ENCODE peak calls at places on chromosomes 1 and 21, in eight cellular contexts. X is effector memory CD4-positive, alpha-beta T cell; Q is adrenal gland; A is CD4-positive, CD25-positive, alpha-beta regulatory T cell; C is cardiac muscle cell; M is spleen; G is mammary epithelial cell; B is SJSA1. T is an unnamed sample. For H3K36me3, H3K9me3 and H3K27me3, the result is how much of the 10 kb centered on the place peaks cover.

GRCh38 chr1:20093940-20094391 is 24.0 kb downstream of the PLA2G5 start:
- DNase-seq in B (no peak), X (no peak), Q (no peak), M (no peak), G (no peak), A (no peak), C (peak), T (no peak)

GRCh38 chr1:41713557-41714327 is 205.0 kb downstream of the HIVEP3 start:
- DNase-seq in B (peak), Q (no peak), X (no peak), C (peak), M (no peak), G (peak), A (no peak), T (peak)

GRCh38 chr21:18741954-18742353 is 338.4 kb upstream of the TMPRSS15 start:
- DNase-seq in M (no peak), C (no peak), Q (no peak), X (no peak), G (no peak), B (no peak), A (no peak), T (no peak)

GRCh38 chr1:147625274-147625986 is 44.9 kb downstream of the ACP6 start:
- DNase-seq in Q (no peak), A (no peak), G (no peak), C (no peak), X (no peak), M (no peak), B (no peak), T (no peak)

GRCh38 chr1:115145221-115145620 is 55.9 kb upstream of the TSPAN2 start:
- DNase-seq in M (no peak), C (no peak), G (no peak), Q (no peak), B (peak), X (no peak), A (no peak), T (no peak)

GRCh38 chr1:152111515-152111968 is 3.7 kb downstream of the TCHH start:
- DNase-seq in M (peak), C (peak), X (no peak), B (peak), A (no peak), G (peak), Q (no peak), T (peak)

GRCh38 chr1:176110203-176110602 is 96.9 kb downstream of the COP1 start:
- DNase-seq in C (no peak), A (no peak), G (no peak), Q (no peak), X (no peak), M (no peak), B (no peak), T (no peak)

GRCh38 chr1:63717511-63718120 is 56.2 kb upstream of the ROR1 start:
- DNase-seq in A (no peak), G (no peak), X (no peak), B (no peak), M (no peak), C (no peak), Q (no peak), T (no peak)

GRCh38 chr1:6273380-6273891 is 12.5 kb upstream of the GPR153 start:
- DNase-seq in G (peak), Q (no peak), X (no peak), B (no peak), M (no peak), C (peak), A (no peak), T (peak)

GRCh38 chr1:69055223-69055622 is 512.5 kb upstream of the LRRC7 start:
- DNase-seq in Q (no peak), B (no peak), A (no peak), G (peak), C (no peak), X (no peak), M (no peak), T (no peak)

GRCh38 chr1:192905049-192905448 is 96.2 kb downstream of the RGS2 start:
- DNase-seq in A (no peak), M (no peak), G (peak), X (no peak), B (no peak), C (peak), Q (no peak), T (no peak)

GRCh38 chr1:76125441-76126215 is 51.1 kb downstream of the ST6GALNAC3 start:
- DNase-seq in C (no peak), B (no peak), M (no peak), A (no peak), Q (no peak), X (no peak), G (no peak), T (no peak)

GRCh38 chr1:16275591-16275990 is 38.6 kb upstream of the CPLANE2 start:
- DNase-seq in M (no peak), X (no peak), B (no peak), A (no peak), C (no peak), G (no peak), Q (no peak), T (no peak)

GRCh38 chr1:119702384-119702783 is 9.3 kb upstream of the PHGDH start:
- DNase-seq in A (no peak), C (peak), Q (no peak), X (no peak), G (peak), B (no peak), M (no peak), T (peak)

GRCh38 chr1:47708658-47709301 is 270.9 kb downstream of the FOXD2 start:
- DNase-seq in C (peak), G (no peak), X (no peak), Q (no peak), M (no peak), B (no peak), A (no peak), T (no peak)

GRCh38 chr1:26696191-26696644 is 403 bp downstream of the ARID1A start:
- DNase-seq in M (peak), X (no peak), B (no peak), A (peak), G (no peak), Q (no peak), C (no peak), T (no peak)

GRCh38 chr1:29249170-29249691 is 12.9 kb downstream of the PTPRU start:
- DNase-seq in M (peak), G (peak), Q (no peak), A (no peak), X (no peak), C (peak), B (peak), T (no peak)

GRCh38 chr1:47772960-47773682 is 224.1 kb downstream of the TRABD2B start:
- DNase-seq in G (no peak), B (no peak), C (no peak), A (no peak), Q (no peak), X (no peak), M (no peak), T (no peak)

GRCh38 chr1:198679535-198680173 is 40.8 kb downstream of the PTPRC start:
- DNase-seq in A (peak), C (no peak), B (no peak), Q (no peak), M (peak), X (peak), G (no peak), T (no peak)

GRCh38 chr1:214328770-214329455 is 48.0 kb downstream of the SMYD2 start:
- DNase-seq in M (peak), C (peak), A (peak), B (peak), Q (peak), G (peak), X (peak), T (peak)

GRCh38 chr1:46478721-46479485 is 10.7 kb upstream of the DMBX1 start:
- DNase-seq in B (no peak), C (no peak), G (no peak), X (no peak), A (no peak), Q (no peak), M (peak), T (no peak)

GRCh38 chr1:198529414-198529813 is 11.1 kb downstream of the ATP6V1G3 start:
- DNase-seq in Q (no peak), X (no peak), G (no peak), A (no peak), C (peak), B (no peak), M (no peak), T (no peak)

GRCh38 chr1:160030657-160031367 is 978 bp downstream of the PIGM start:
- DNase-seq in M (no peak), B (no peak), C (no peak), G (peak), Q (no peak), A (no peak), X (no peak), T (no peak)

GRCh38 chr1:53592521-53592982 is 133.4 kb downstream of the DMRTB1 start:
- DNase-seq in X (no peak), G (peak), A (no peak), Q (no peak), B (no peak), M (no peak), C (peak), T (no peak)

GRCh38 chr1:108117908-108118902 is 81.9 kb downstream of the SLC25A24 start:
- DNase-seq in X (no peak), G (no peak), Q (no peak), B (no peak), C (peak), A (no peak), M (no peak), T (peak)

GRCh38 chr1:31324093-31324492 is 27.3 kb downstream of the ZCCHC17 start:
- DNase-seq in G (no peak), A (no peak), C (no peak), B (no peak), Q (no peak), X (no peak), M (no peak), T (no peak)

GRCh38 chr1:145985502-145986439 is 10.6 kb downstream of the TXNIP start:
- DNase-seq in M (no peak), C (peak), Q (peak), X (no peak), A (no peak), B (peak), G (peak), T (peak)

GRCh38 chr21:21200939-21201610 is 202.9 kb downstream of the NCAM2 start:
- DNase-seq in X (no peak), Q (no peak), G (no peak), C (peak), M (no peak), A (no peak), B (peak), T (no peak)

GRCh38 chr1:55073187-55073916 is 34.0 kb downstream of the PCSK9 start:
- DNase-seq in G (no peak), B (no peak), M (no peak), X (no peak), C (no peak), A (no peak), Q (no peak), T (no peak)

GRCh38 chr21:23480591-23481270 is 2126.6 kb downstream of the MRPL39 start:
- DNase-seq in A (no peak), X (no peak), Q (no peak), M (no peak), B (no peak), C (no peak), G (no peak), T (no peak)

GRCh38 chr21:15741510-15741909 is 11.7 kb downstream of the USP25 start:
- DNase-seq in B (peak), G (peak), M (no peak), Q (no peak), A (no peak), X (no peak), C (peak), T (no peak)

GRCh38 chr1:14071581-14071980 is 371.6 kb downstream of the PRDM2 start:
- DNase-seq in X (no peak), C (no peak), Q (no peak), M (no peak), A (no peak), G (no peak), B (no peak), T (no peak)

GRCh38 chr1:160423966-160424365 is 23.6 kb downstream of the VANGL2 start:
- DNase-seq in X (no peak), Q (no peak), G (no peak), A (no peak), C (no peak), M (no peak), B (no peak), T (no peak)

GRCh38 chr1:21865943-21866628 is 54.0 kb downstream of the LDLRAD2 start:
- DNase-seq in A (no peak), X (no peak), B (no peak), C (no peak), G (no peak), Q (no peak), M (no peak), T (no peak)

GRCh38 chr1:61191140-61191720 is 108.9 kb downstream of the NFIA start:
- DNase-seq in A (no peak), Q (no peak), G (no peak), C (no peak), M (no peak), X (no peak), B (no peak), T (no peak)

GRCh38 chr1:208219659-208220282 is 24.4 kb downstream of the PLXNA2 start:
- DNase-seq in C (peak), B (peak), G (peak), M (no peak), A (no peak), Q (no peak), X (no peak), T (peak)

GRCh38 chr1:9250336-9250585 is 15.7 kb downstream of the H6PD start:
- DNase-seq in A (no peak), G (no peak), Q (no peak), B (no peak), M (no peak), X (no peak), C (peak), T (no peak)

GRCh38 chr1:154337253-154337894 is 12.0 kb downstream of the ATP8B2 start:
- DNase-seq in Q (no peak), A (no peak), B (no peak), M (no peak), X (no peak), C (no peak), G (no peak), T (no peak)
- H3K36me3 ChIP-seq in Q (under half), A (half or more), B (half or more), M (under half), X (under half), C (under half), G (under half), T (half or more)

DNA sequence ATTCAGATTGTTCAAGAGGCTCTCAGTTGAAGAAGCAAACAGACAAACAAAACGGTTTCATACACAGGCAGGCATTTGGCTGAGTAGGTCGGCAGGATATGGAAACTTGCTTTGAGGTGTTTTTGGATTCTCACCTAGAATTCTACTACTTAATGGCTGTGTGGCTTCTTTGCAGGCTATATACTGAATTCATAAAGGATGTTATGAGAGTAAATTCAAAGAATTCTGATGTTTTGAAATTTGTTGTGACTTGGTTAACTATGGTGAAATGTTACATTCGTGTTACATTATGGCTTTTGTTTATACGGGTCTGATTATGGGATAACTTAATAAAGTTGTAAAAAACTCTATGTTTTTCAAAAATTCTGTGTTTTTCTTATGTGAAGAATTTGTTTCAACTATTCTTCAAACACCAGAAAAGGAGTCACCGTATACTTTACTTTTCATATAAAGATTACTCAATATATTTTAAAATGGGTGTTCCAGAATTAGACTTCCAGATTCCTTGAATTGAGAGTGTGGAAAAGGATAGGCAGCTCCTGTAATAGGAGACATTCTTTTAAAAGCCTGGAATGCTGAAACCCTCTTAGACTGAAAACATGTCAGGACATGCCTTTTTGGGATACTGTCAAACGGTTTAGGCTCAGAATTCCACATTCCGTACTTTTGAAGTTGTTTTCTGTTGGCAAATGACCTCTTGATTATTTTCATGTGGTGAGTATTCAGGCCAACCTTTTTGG is 8.2 kb upstream of the IRF2BP2 start:
- DNase-seq in C (peak), M (no peak), B (peak), A (no peak), Q (no peak), G (peak), X (no peak), T (peak)
- H3K9me3 ChIP-seq in C (under half), M (under half), B (under half), A (under half), Q (under half), G (under half), X (under half), T (under half)

GRCh38 chr1:2441746-2442145 is 29.4 kb upstream of the PEX10 start:
- DNase-seq in X (no peak), G (no peak), M (no peak), Q (no peak), C (no peak), B (no peak), A (no peak), T (peak)

GRCh38 chr1:2438038-2438437 is 25.7 kb upstream of the PEX10 start:
- DNase-seq in A (no peak), B (no peak), G (no peak), Q (no peak), X (no peak), C (no peak), M (no peak), T (peak)

GRCh38 chr1:2438641-2439040 is 26.3 kb upstream of the PEX10 start:
- DNase-seq in M (no peak), Q (no peak), G (no peak), A (no peak), X (no peak), B (no peak), C (no peak), T (no peak)

GRCh38 chr1:2437617-2438016 is 25.3 kb upstream of the PEX10 start:
- DNase-seq in C (no peak), B (no peak), G (no peak), M (no peak), Q (no peak), A (no peak), X (no peak), T (no peak)

GRCh38 chr1:2439369-2439768 is 27.0 kb upstream of the PEX10 start:
- DNase-seq in M (no peak), Q (no peak), C (no peak), B (no peak), A (no peak), X (no peak), G (no peak), T (no peak)
- H3K27me3 ChIP-seq in M (under half), Q (under half), C (half or more), B (under half), A (under half), X (under half), G (under half), T (under half)

GRCh38 chr1:112231331-112231730 is 164.7 kb upstream of the CTTNBP2NL start:
- DNase-seq in X (no peak), A (no peak), M (no peak), C (no peak), G (no peak), B (no peak), Q (no peak), T (no peak)
- H3K36me3 ChIP-seq in X (under half), A (under half), M (under half), C (under half), G (under half), B (under half), Q (under half), T (under half)

DNA sequence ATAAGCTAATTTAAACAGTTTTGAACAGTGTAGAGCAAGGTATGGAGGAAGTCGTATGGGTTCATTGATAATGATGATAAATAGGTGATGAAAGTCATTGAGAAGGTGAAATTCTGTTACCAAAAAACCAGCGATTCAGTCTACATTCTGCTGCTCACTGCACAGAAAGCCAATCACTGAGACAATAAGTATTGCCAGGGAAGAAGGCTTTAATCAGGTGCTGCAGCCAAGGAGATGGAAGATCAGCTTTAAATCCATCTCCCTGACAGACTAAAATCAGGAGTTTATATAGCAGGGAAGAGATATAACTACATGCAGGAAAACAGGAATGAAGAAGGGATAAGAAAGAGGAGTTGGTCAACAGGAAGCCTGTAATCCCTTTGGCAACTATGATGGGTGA is 361.3 kb upstream of the C1orf174 start:
- DNase-seq in B (no peak), M (no peak), Q (no peak), X (no peak), C (no peak), A (no peak), G (no peak), T (no peak)
- H3K9me3 ChIP-seq in B (under half), M (under half), Q (under half), X (under half), C (under half), A (under half), G (under half), T (under half)

GRCh38 chr1:77562596-77563154 is 119.8 kb downstream of the ZZZ3 start:
- DNase-seq in B (no peak), M (no peak), G (peak), C (no peak), X (no peak), A (no peak), Q (no peak), T (no peak)

GRCh38 chr1:77560741-77561140 is 121.7 kb downstream of the ZZZ3 start:
- DNase-seq in B (no peak), Q (no peak), C (peak), A (no peak), G (no peak), X (no peak), M (no peak), T (peak)

DNA sequence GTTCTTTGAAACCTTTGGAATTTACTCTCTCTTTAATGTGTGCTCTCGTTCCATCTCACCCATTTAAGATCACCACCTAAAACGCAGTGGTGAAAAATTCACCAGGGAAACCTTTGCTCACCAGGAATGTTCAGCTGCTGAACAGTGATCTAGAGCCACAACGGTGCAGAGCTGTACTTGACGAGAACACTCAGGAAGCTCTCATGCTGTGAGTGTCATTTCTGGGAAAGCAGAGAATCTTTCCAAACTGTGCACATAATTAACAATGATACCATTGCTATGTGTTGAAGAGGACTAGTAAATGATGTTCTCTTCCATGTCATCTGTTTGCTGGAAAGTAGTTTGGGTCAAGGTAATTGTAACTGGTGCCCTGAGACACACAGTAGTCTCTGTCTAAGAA is 117.1 kb downstream of the ZZZ3 start:
- DNase-seq in Q (no peak), C (no peak), X (no peak), M (no peak), A (no peak), B (no peak), G (no peak), T (no peak)
- H3K27me3 ChIP-seq in Q (under half), C (under half), X (under half), M (under half), A (under half), B (under half), G (under half), T (under half)

DNA sequence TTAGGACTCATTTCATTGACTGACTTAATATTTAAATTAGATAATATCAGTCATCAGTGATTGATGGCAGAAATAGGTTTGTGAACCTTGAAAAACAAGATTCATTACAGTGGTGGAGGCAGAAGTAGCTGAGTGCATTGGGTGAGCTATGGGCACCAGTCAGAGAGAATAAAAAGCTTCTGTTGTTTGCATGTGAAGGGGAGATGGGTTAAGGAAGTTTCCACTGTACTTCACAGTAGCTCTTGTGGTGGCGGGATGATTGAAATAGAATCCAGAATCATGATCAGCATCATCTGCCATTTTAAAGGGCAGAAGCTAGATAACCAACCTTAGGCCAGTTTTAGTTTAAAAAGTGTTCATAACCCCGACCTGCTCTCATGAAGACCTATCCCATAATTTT is 66.2 kb downstream of the DTL start:
- DNase-seq in X (no peak), A (no peak), Q (no peak), B (no peak), G (no peak), C (no peak), M (no peak), T (no peak)
- H3K36me3 ChIP-seq in X (under half), A (under half), Q (under half), B (half or more), G (under half), C (under half), M (under half), T (half or more)

GRCh38 chr21:44440241-44441040 is 14.9 kb upstream of the LRRC3 start:
- DNase-seq in G (no peak), A (no peak), Q (no peak), C (no peak), B (no peak), X (no peak), M (peak), T (no peak)
- H3K9me3 ChIP-seq in G (under half), A (under half), Q (under half), C (under half), B (under half), X (under half), M (under half), T (under half)

T was measured in MG63.